ENCODE peak calls at places on chromosome 7, in six cellular contexts. R is psoas muscle; M is CD8-positive, alpha-beta T cell; P is ovary; K is transverse colon; H is hepatocyte. C is an unnamed sample.

GRCh38 chr7:44347546-44348114 is 22.2 kb upstream of the CAMK2B start:
- DNase-seq in R (no peak), M (no peak), P (no peak), K (no peak), H (no peak), C (no peak)

GRCh38 chr7:7902845-7903244 is 65.8 kb upstream of the GLCCI1 start:
- DNase-seq in R (no peak), M (no peak), P (no peak), K (no peak), H (no peak), C (no peak)

GRCh38 chr7:35355911-35356310 is 102.0 kb upstream of the TBX20 start:
- DNase-seq in R (no peak), M (no peak), P (no peak), K (no peak), H (no peak), C (no peak)

GRCh38 chr7:377069-378040 is 87.4 kb downstream of the FOXL3 start:
- DNase-seq in R (peak; percentile 51), M (no peak), P (peak; percentile 33), K (peak; percentile 8), H (no peak), C (no peak)

GRCh38 chr7:149202831-149203231 is 7.5 kb downstream of the ZNF282 start:
- DNase-seq in R (peak; percentile 10), M (no peak), P (no peak), K (no peak), H (peak; percentile 52), C (no peak)

GRCh38 chr7:2598175-2598823 is 33.5 kb upstream of the TTYH3 start:
- DNase-seq in R (no peak), M (no peak), P (no peak), K (no peak), H (no peak), C (no peak)

GRCh38 chr7:78607099-78607498 is 808.5 kb downstream of the PHTF2 start:
- DNase-seq in R (no peak), M (no peak), P (no peak), K (no peak), H (no peak), C (peak; percentile 38)

GRCh38 chr7:20122073-20122472 is 95.1 kb downstream of the MACC1 start:
- DNase-seq in R (no peak), M (no peak), P (no peak), K (no peak), H (no peak), C (no peak)

GRCh38 chr7:80699030-80699638 is 60.7 kb downstream of the CD36 start:
- DNase-seq in R (no peak), M (no peak), P (no peak), K (no peak), H (peak; percentile 71), C (no peak)

GRCh38 chr7:95204618-95205017 is 119.7 kb downstream of the PON1 start:
- DNase-seq in R (no peak), M (no peak), P (no peak), K (no peak), H (no peak), C (no peak)

GRCh38 chr7:151275813-151276577 is 27.5 kb upstream of the SMARCD3 start:
- DNase-seq in R (no peak), M (no peak), P (no peak), K (no peak), H (no peak), C (no peak)

GRCh38 chr7:129356176-129356575 is 78.1 kb upstream of the STRIP2 start:
- DNase-seq in R (no peak), M (no peak), P (no peak), K (no peak), H (no peak), C (no peak)

GRCh38 chr7:28018851-28019465 is 161.6 kb downstream of the JAZF1 start:
- DNase-seq in R (no peak), M (no peak), P (no peak), K (no peak), H (no peak), C (peak; percentile 64)

GRCh38 chr7:99792983-99793382 is 9.0 kb upstream of the CYP3A4 start:
- DNase-seq in R (no peak), M (no peak), P (no peak), K (no peak), H (no peak), C (no peak)

GRCh38 chr7:89618269-89618668 is 536.0 kb upstream of the STEAP1 start:
- DNase-seq in R (no peak), M (no peak), P (no peak), K (no peak), H (no peak), C (no peak)

GRCh38 chr7:122304604-122304975 is at the start of gene FEZF1:
- DNase-seq in R (no peak), M (no peak), P (no peak), K (no peak), H (peak; percentile 15), C (no peak)

GRCh38 chr7:80309971-80310549 is 175.4 kb downstream of the GNAI1 start:
- DNase-seq in R (no peak), M (no peak), P (no peak), K (no peak), H (no peak), C (no peak)

GRCh38 chr7:110944966-110945644 is 145.8 kb upstream of the LRRN3 start:
- DNase-seq in R (no peak), M (no peak), P (no peak), K (no peak), H (no peak), C (peak; percentile 3)

GRCh38 chr7:21393937-21394336 is 33.9 kb upstream of the SP4 start:
- DNase-seq in R (no peak), M (no peak), P (no peak), K (no peak), H (no peak), C (no peak)

GRCh38 chr7:76294344-76295024 is 8.0 kb upstream of the HSPB1 start:
- DNase-seq in R (peak; percentile 99), M (no peak), P (peak; percentile 97), K (peak; percentile 96), H (peak; percentile 89), C (peak; percentile 99)

GRCh38 chr7:92988051-92988450 is 129.7 kb downstream of the SAMD9 start:
- DNase-seq in R (no peak), M (no peak), P (no peak), K (no peak), H (peak; percentile 51), C (peak; percentile 11)

GRCh38 chr7:154653281-154653680 is 349.6 kb downstream of the PAXIP1 start:
- DNase-seq in R (no peak), M (no peak), P (no peak), K (no peak), H (no peak), C (no peak)

GRCh38 chr7:116730097-116731018 is 58.4 kb downstream of the MET start:
- DNase-seq in R (no peak), M (no peak), P (no peak), K (no peak), H (no peak), C (no peak)

GRCh38 chr7:18532813-18533212 is 37.3 kb downstream of the HDAC9 start:
- DNase-seq in R (no peak), M (no peak), P (no peak), K (no peak), H (no peak), C (no peak)

GRCh38 chr7:51108134-51108533 is 208.5 kb downstream of the COBL start:
- DNase-seq in R (no peak), M (no peak), P (no peak), K (no peak), H (no peak), C (no peak)

GRCh38 chr7:135718219-135718618 is 9.8 kb downstream of the SLC13A4 start:
- DNase-seq in R (no peak), M (no peak), P (no peak), K (no peak), H (no peak), C (no peak)

GRCh38 chr7:2810682-2811471 is 33.2 kb downstream of the GNA12 start:
- DNase-seq in R (no peak), M (no peak), P (peak; percentile 60), K (no peak), H (no peak), C (no peak)

GRCh38 chr7:113100091-113100723 is 13.6 kb upstream of the GPR85 start:
- DNase-seq in R (no peak), M (no peak), P (no peak), K (no peak), H (peak; percentile 73), C (peak; percentile 93)

GRCh38 chr7:134086998-134087735 is 40.0 kb upstream of the LRGUK start:
- DNase-seq in R (no peak), M (no peak), P (no peak), K (no peak), H (no peak), C (no peak)

GRCh38 chr7:134089446-134089845 is 37.7 kb upstream of the LRGUK start:
- DNase-seq in R (no peak), M (no peak), P (no peak), K (no peak), H (no peak), C (peak; percentile 22)

GRCh38 chr7:134084488-134085144 is 42.5 kb upstream of the LRGUK start:
- DNase-seq in R (no peak), M (no peak), P (no peak), K (no peak), H (no peak), C (no peak)

GRCh38 chr7:134085315-134085714 is 41.8 kb upstream of the LRGUK start:
- DNase-seq in R (no peak), M (no peak), P (no peak), K (no peak), H (no peak), C (no peak)

GRCh38 chr7:134088199-134088598 is 38.9 kb upstream of the LRGUK start:
- DNase-seq in R (no peak), M (no peak), P (no peak), K (no peak), H (no peak), C (no peak)
- H3K9me3 ChIP-seq in R (no peaks in the 10 kb centered on the region), M (peaks cover 4% of the 10 kb centered on the region), P (no peaks in the 10 kb centered on the region), K (peaks cover 11% of the 10 kb centered on the region), H (peaks cover 29% of the 10 kb centered on the region), C (peaks cover 16% of the 10 kb centered on the region)

GRCh38 chr7:139730746-139731612 is 46.8 kb downstream of the HIPK2 start:
- DNase-seq in R (no peak), M (no peak), P (peak; percentile 73), K (peak; percentile 67), H (no peak), C (no peak)
- H3K4me1 ChIP-seq in R (peaks cover 73% of the 10 kb centered on the region), M (peaks cover 26% of the 10 kb centered on the region), P (peaks cover 13% of the 10 kb centered on the region), K (peaks cover 28% of the 10 kb centered on the region), H (peaks cover 22% of the 10 kb centered on the region), C (peaks cover 18% of the 10 kb centered on the region)

GRCh38 chr7:73612598-73613269 is 11.6 kb downstream of the MLXIPL start:
- DNase-seq in R (peak; percentile 67), M (no peak), P (no peak), K (peak; percentile 83), H (peak; percentile 86), C (peak; percentile 75)
- H3K27ac ChIP-seq in R (peak overlapping the region; percentile 53), M (no peak overlapping the region), P (no peak overlapping the region), K (peak overlapping the region; percentile 28), H (peak overlapping the region; percentile 57), C (no peak overlapping the region)

DNA sequence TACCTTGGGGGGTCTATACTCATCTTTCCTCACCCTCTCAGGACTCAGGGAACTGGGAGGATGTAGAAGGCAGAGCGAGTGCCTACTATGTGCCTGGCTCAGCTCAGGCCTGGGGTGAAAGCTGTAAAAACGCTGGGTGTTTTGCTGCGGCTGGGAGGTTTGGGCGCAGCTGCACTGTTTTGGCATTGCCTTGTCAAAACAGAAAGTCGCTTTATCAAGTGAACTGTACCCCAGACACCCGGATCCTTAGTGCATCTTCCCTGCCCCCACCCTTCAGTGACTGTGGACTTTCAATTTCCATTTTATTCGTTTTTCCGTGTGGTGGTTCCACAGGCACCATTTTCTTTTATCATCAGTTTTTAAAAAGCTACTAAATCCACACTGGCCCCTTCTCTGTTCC is 86.7 kb upstream of the ZNF716 start:
- DNase-seq in R (no peak), M (no peak), P (no peak), K (no peak), H (no peak), C (no peak)
- H3K9me3 ChIP-seq in R (no peaks in the 10 kb centered on the region), M (no peaks in the 10 kb centered on the region), P (no peaks in the 10 kb centered on the region), K (no peaks in the 10 kb centered on the region), H (no peaks in the 10 kb centered on the region), C (no peaks in the 10 kb centered on the region)

C was measured in SJCRH30.